ENCODE peak calls at places on chromosomes 13 and 19, in seven cellular contexts. O is heart right ventricle, F is tibial artery, U is AG09309, B is astrocyte, Y is heart left ventricle, T is small intestine. K is an unnamed sample.

GRCh38 chr13:44249439-44249838 is 124.2 kb upstream of the SERP2 start:
- DNase-seq in O (peak), F (peak), U (peak), B (peak), Y (peak), T (no peak), K (no peak)

GRCh38 chr19:3606174-3606689 is 443 bp downstream of the TBXA2R start:
- DNase-seq in O (no peak), F (no peak), U (no peak), B (no peak), Y (no peak), T (peak), K (no peak)

GRCh38 chr19:38152461-38153379 is 71.3 kb downstream of the DPF1 start:
- DNase-seq in O (peak), F (no peak), U (no peak), B (peak), Y (peak), T (no peak), K (no peak)

GRCh38 chr13:48121733-48122132 is 26.8 kb upstream of the MED4 start:
- DNase-seq in O (peak), F (no peak), U (no peak), B (no peak), Y (no peak), T (peak), K (no peak)

GRCh38 chr13:40666905-40667621 is 622 bp upstream of the FOXO1 start:
- DNase-seq in O (peak), F (peak), U (no peak), B (no peak), Y (peak), T (no peak), K (no peak)

GRCh38 chr19:37718357-37718756 is 1.2 kb downstream of the ZNF607 start:
- DNase-seq in O (no peak), F (no peak), U (no peak), B (no peak), Y (no peak), T (peak), K (no peak)

GRCh38 chr13:98798849-98799645 is 46.6 kb upstream of the SLC15A1 start:
- DNase-seq in O (no peak), F (no peak), U (peak), B (peak), Y (no peak), T (peak), K (no peak)

GRCh38 chr19:28019371-28019770 is 1193.6 kb downstream of the UQCRFS1 start:
- DNase-seq in O (no peak), F (no peak), U (no peak), B (no peak), Y (no peak), T (no peak), K (no peak)

GRCh38 chr19:4829001-4829712 is 2.4 kb downstream of the TICAM1 start:
- DNase-seq in O (no peak), F (no peak), U (no peak), B (no peak), Y (no peak), T (peak), K (peak)

GRCh38 chr13:102484329-102484728 is 82.5 kb upstream of the FGF14 start:
- DNase-seq in O (no peak), F (no peak), U (no peak), B (peak), Y (no peak), T (no peak), K (peak)

GRCh38 chr19:39327990-39328705 is 7.5 kb upstream of the LRFN1 start:
- DNase-seq in O (peak), F (peak), U (peak), B (peak), Y (peak), T (peak), K (no peak)

GRCh38 chr19:45477713-45478453 is 10.1 kb downstream of the FOSB start:
- DNase-seq in O (no peak), F (no peak), U (no peak), B (no peak), Y (no peak), T (no peak), K (no peak)

GRCh38 chr19:7792286-7792685 is 29.2 kb downstream of the CLEC4M start:
- DNase-seq in O (no peak), F (no peak), U (no peak), B (no peak), Y (no peak), T (no peak), K (no peak)

GRCh38 chr19:47005164-47005641 is 14.4 kb upstream of the NPAS1 start:
- DNase-seq in O (no peak), F (no peak), U (no peak), B (no peak), Y (no peak), T (no peak), K (no peak)

GRCh38 chr19:28481674-28482073 is 731.3 kb downstream of the UQCRFS1 start:
- DNase-seq in O (no peak), F (no peak), U (no peak), B (no peak), Y (no peak), T (no peak), K (no peak)

GRCh38 chr13:89432997-89433396 is 1761.8 kb downstream of the SLITRK5 start:
- DNase-seq in O (no peak), F (no peak), U (no peak), B (peak), Y (no peak), T (no peak), K (no peak)

GRCh38 chr13:104460553-104460952 is 1394.3 kb upstream of the SLC10A2 start:
- DNase-seq in O (no peak), F (no peak), U (no peak), B (peak), Y (no peak), T (no peak), K (no peak)

GRCh38 chr13:90760639-90761038 is 586.8 kb upstream of the MIR17HG start:
- DNase-seq in O (no peak), F (no peak), U (no peak), B (no peak), Y (no peak), T (no peak), K (no peak)

GRCh38 chr13:40235160-40235796 is 431.2 kb downstream of the FOXO1 start:
- DNase-seq in O (no peak), F (no peak), U (no peak), B (peak), Y (no peak), T (no peak), K (no peak)

GRCh38 chr13:27793377-27794074 is 1.2 kb downstream of the GSX1 start:
- DNase-seq in O (no peak), F (no peak), U (no peak), B (no peak), Y (no peak), T (no peak), K (no peak)

GRCh38 chr19:31761281-31761913 is 412.2 kb upstream of the TSHZ3 start:
- DNase-seq in O (no peak), F (no peak), U (no peak), B (no peak), Y (no peak), T (no peak), K (no peak)

GRCh38 chr13:87334176-87334575 is 337.0 kb upstream of the SLITRK5 start:
- DNase-seq in O (no peak), F (no peak), U (no peak), B (no peak), Y (no peak), T (no peak), K (no peak)

GRCh38 chr19:10800488-10800887 is 35.5 kb downstream of the TMED1 start:
- DNase-seq in O (peak), F (no peak), U (no peak), B (no peak), Y (peak), T (no peak), K (no peak)

GRCh38 chr13:30745917-30746686 is 10.8 kb downstream of the ALOX5AP start:
- DNase-seq in O (no peak), F (no peak), U (no peak), B (no peak), Y (no peak), T (peak), K (no peak)

GRCh38 chr13:51475727-51476521 is 23.1 kb upstream of the INTS6 start:
- DNase-seq in O (no peak), F (no peak), U (no peak), B (peak), Y (no peak), T (no peak), K (peak)

DNA sequence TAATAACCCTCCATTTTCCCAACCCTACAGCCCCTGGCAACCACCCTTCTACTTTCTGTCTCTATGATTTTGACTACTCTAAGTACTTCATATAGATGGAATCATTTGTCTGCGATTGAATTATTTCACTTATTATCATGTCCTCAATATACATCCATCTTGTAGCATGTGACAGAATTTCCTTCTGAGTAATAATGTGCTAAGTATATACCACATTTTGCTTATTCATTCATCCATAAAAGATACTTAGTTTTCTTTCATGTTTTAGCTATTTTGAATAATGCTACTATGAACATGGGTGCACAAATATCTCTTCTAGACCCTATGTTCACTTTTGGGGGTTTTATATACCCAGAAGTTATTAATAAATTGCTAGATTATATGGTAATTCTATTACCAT is 17.4 kb upstream of the NDFIP2 start:
- DNase-seq in O (no peak), F (no peak), U (no peak), B (no peak), Y (no peak), T (no peak), K (no peak)
- H3K4me3 ChIP-seq in O (no peak), F (no peak), U (no peak), B (no peak), Y (no peak), T (no peak), K (no peak)

GRCh38 chr19:17794412-17794730 is 567 bp upstream of the B3GNT3 start:
- DNase-seq in O (no peak), F (no peak), U (no peak), B (no peak), Y (no peak), T (no peak), K (no peak)
- H3K4me3 ChIP-seq in O (no peak), F (no peak), U (no peak), B (no peak), Y (no peak), T (no peak), K (no peak)

DNA sequence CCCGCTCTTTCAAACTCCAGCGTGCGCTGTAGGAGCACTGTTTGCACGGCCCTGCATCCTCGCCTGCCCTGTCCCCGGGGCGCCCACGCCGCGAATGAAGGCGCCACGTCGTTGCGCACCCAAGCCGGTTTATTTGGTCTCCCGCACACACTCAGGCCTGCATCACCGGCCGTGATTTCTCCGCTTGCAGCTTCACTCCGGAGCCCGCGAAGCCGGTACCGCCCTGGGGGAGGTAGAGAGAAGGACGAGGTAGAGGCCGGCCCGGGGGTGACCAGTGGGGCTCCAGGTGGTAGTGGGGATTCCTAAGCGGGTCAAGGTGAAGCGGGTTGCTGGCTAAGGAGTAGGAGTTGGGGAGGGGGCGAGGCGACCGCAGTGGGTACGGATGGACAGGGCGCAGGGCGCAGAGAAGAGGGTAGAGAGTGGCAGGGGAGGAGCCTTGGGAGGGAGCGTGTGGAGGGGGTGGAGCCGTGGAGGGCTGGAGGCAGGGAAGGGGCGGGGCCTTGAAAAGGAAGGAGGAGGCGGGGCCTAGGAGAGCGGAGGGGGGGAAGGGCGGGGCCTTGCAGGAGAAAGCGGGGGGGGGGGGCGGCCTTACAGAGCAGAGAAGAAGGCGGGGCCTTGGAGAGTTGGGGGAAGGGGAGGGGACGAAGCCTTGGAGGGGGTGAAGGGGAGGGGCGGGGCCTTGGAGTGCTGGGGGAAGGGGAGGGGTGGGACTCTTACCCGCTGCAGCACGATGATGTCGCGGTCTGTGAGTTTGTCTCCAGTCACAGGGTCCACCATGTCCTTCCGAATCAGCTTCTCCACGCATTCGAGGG is 24.6 kb downstream of the NOSIP start:
- DNase-seq in O (no peak), F (peak), U (no peak), B (no peak), Y (no peak), T (peak), K (peak)
- H3K4me3 ChIP-seq in O (no peak), F (no peak), U (no peak), B (no peak), Y (no peak), T (no peak), K (no peak)

GRCh38 chr19:22427587-22428298 is 5.6 kb upstream of the ZNF98 start:
- DNase-seq in O (no peak), F (no peak), U (no peak), B (no peak), Y (peak), T (no peak), K (no peak)
- H3K4me3 ChIP-seq in O (no peak), F (no peak), U (no peak), B (no peak), Y (peak), T (no peak), K (no peak)

DNA sequence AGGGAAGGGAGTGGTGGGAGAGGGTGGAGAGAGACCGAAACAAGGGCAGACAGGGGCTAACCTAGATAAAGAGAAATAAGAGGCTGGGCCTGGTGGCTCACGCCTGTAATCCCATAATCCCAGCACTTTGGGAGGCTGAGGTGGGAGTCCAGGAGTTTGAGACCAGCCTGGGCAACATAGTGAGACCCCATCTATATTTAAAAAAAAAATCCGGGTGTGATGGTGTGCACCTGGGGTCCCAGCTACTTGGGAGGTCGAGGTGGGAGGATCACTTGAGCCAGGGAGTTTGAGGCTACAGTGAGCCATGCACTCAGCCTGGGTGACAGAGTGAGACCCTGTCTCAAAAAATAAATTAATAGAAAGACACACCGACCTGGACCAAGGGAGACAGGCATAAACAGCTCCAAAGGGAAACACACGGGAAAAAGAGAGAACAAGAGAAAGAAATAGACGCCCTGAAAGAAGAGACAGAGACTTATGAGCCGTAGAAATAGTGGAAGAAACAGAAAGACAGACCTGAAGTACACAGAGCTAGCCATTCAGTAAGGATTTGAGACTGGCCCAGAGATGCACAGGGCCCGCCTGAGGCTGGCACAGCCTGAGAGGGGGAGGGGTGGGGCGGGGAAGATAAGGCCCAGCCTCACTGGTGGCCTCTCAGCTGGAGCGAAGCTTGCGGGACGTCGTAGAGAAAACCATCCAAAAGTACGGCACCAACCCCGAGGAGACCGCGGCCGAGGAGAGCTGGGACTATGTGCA is 2.2 kb downstream of the CD37 start:
- DNase-seq in O (no peak), F (no peak), U (no peak), B (no peak), Y (no peak), T (no peak), K (no peak)
- H3K4me3 ChIP-seq in O (no peak), F (no peak), U (no peak), B (no peak), Y (no peak), T (no peak), K (no peak)

GRCh38 chr19:17405250-17406038 is at the start of gene BST2:
- DNase-seq in O (peak), F (peak), U (no peak), B (peak), Y (peak), T (peak), K (peak)

GRCh38 chr19:17402982-17403855 is 2.2 kb downstream of the BST2 start:
- DNase-seq in O (no peak), F (no peak), U (no peak), B (no peak), Y (peak), T (no peak), K (no peak)

GRCh38 chr19:17406039-17406886 is 833 bp upstream of the BST2 start:
- DNase-seq in O (no peak), F (no peak), U (no peak), B (peak), Y (no peak), T (peak), K (peak)

GRCh38 chr19:17404015-17404414 is 1.4 kb downstream of the BST2 start:
- DNase-seq in O (no peak), F (no peak), U (no peak), B (no peak), Y (no peak), T (no peak), K (no peak)

GRCh38 chr19:17404621-17405249 is 695 bp downstream of the BST2 start:
- DNase-seq in O (no peak), F (no peak), U (no peak), B (no peak), Y (no peak), T (no peak), K (no peak)
- H3K4me3 ChIP-seq in O (peak), F (peak), U (no peak), B (no peak), Y (peak), T (peak), K (peak)

GRCh38 chr19:15107056-15108010 is at the start of gene SYDE1:
- DNase-seq in O (peak), F (no peak), U (no peak), B (peak), Y (peak), T (no peak), K (no peak)
- H3K4me3 ChIP-seq in O (peak), F (peak), U (peak), B (peak), Y (peak), T (peak), K (no peak)

DNA sequence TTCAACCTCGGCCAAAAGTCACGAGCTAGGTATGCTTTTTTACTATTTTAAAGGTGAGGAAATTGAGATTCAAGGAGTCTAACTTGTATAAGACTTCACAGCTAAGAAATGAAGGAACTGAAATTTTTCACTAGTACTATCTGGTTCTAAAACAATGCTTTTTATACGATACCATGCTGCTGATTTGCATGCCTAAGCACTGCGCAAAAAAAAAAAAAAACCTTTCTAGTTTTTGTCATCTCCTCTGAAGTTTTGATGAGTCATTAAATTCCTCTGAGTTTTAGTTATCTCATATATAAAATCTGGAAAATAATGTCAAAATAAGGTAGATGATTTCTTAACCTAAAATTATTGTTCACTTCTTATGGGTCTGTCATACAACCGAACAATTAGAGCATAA is 28.0 kb upstream of the UFM1 start:
- DNase-seq in O (no peak), F (no peak), U (no peak), B (no peak), Y (no peak), T (no peak), K (no peak)
- H3K4me3 ChIP-seq in O (no peak), F (no peak), U (no peak), B (no peak), Y (no peak), T (no peak), K (no peak)

GRCh38 chr13:99873832-99874430 is 97.6 kb downstream of the ZIC5 start:
- DNase-seq in O (no peak), F (no peak), U (no peak), B (no peak), Y (no peak), T (no peak), K (no peak)
- H3K4me3 ChIP-seq in O (no peak), F (no peak), U (no peak), B (no peak), Y (no peak), T (no peak), K (no peak)

K was measured in Jurkat, Clone E6-1.